ENCODE peak calls at places on chromosomes 13 and 19, in ten cellular contexts. U is putamen; Z is activated naive CD4-positive, alpha-beta T cell treated with Interleukin-2 at 50 U/mL for 16 hours; Y is Ammon's horn; F is Peyer's patch; M is amygdala; A is LoVo; P is Kasumi-1; R is osteocyte; S is activated T-cell treated with anti-CD3 and anti-CD28 coated beads for 1 hour. E is an unnamed sample.

GRCh38 chr19:52343548-52343947 is 7.5 kb downstream of the ZNF610 start:
- DNase-seq in Y (peak; percentile 56), U (peak; percentile 15), S (peak; percentile 28), P (no peak), R (no peak), Z (peak; percentile 58), M (no peak), F (peak; percentile 64), A (peak; percentile 4), E (peak; percentile 25)

GRCh38 chr19:17778621-17779280 is 16.2 kb upstream of the B3GNT3 start:
- DNase-seq in F (no peak), R (no peak), P (no peak), A (no peak), Y (no peak), S (no peak), M (no peak), U (no peak), Z (no peak), E (peak; percentile 59)

GRCh38 chr13:29993716-29994488 is 143.5 kb upstream of the UBL3 start:
- DNase-seq in Y (no peak), R (no peak), P (no peak), Z (no peak), A (no peak), S (no peak), M (no peak), U (peak; percentile 64), F (no peak), E (no peak)

GRCh38 chr13:42907745-42908144 is 84.3 kb downstream of the EPSTI1 start:
- DNase-seq in F (no peak), Y (no peak), P (no peak), U (no peak), A (no peak), R (no peak), S (no peak), M (no peak), Z (no peak), E (no peak)

GRCh38 chr13:109745702-109746101 is 40.7 kb downstream of the IRS2 start:
- DNase-seq in R (peak; percentile 44), Z (no peak), S (no peak), Y (no peak), U (no peak), M (no peak), A (no peak), F (peak; percentile 25), P (no peak), E (no peak)

GRCh38 chr13:94389544-94390351 is 89.7 kb downstream of the DCT start:
- DNase-seq in P (no peak), F (no peak), S (no peak), A (no peak), R (no peak), M (no peak), Y (no peak), U (no peak), Z (no peak), E (no peak)

GRCh38 chr13:100668408-100668807 is 6.2 kb downstream of the TMTC4 start:
- DNase-seq in M (no peak), F (no peak), Y (no peak), A (no peak), U (no peak), P (no peak), Z (no peak), S (no peak), R (no peak), E (no peak)

GRCh38 chr13:75687145-75687763 is 51.1 kb downstream of the LMO7 start:
- DNase-seq in A (peak; percentile 62), P (peak; percentile 80), F (no peak), U (no peak), R (no peak), M (no peak), Y (peak; percentile 7), S (no peak), Z (no peak), E (no peak)

GRCh38 chr13:43261018-43261417 is 237.6 kb downstream of the DNAJC15 start:
- DNase-seq in Z (no peak), F (no peak), M (no peak), Y (no peak), R (no peak), P (no peak), S (no peak), A (no peak), U (no peak), E (no peak)

GRCh38 chr13:32537580-32538233 is 888 bp downstream of the N4BP2L2 start:
- DNase-seq in R (no peak), M (no peak), S (peak; percentile 19), F (peak; percentile 59), Y (peak; percentile 4), P (no peak), A (no peak), Z (peak; percentile 44), U (peak; percentile 2), E (peak; percentile 42)

GRCh38 chr19:2546128-2547032 is 70.5 kb downstream of the GADD45B start:
- DNase-seq in R (no peak), U (peak; percentile 89), P (peak; percentile 53), S (no peak), A (no peak), M (peak; percentile 82), Y (peak; percentile 93), Z (no peak), F (peak; percentile 78), E (peak; percentile 59)

GRCh38 chr19:55656552-55656951 is 1.7 kb downstream of the U2AF2 start:
- DNase-seq in U (no peak), S (no peak), M (no peak), F (no peak), P (no peak), Y (no peak), Z (no peak), A (no peak), R (no peak), E (no peak)

GRCh38 chr19:3095375-3096191 is 1.4 kb downstream of the GNA11 start:
- DNase-seq in M (no peak), Y (no peak), P (no peak), S (peak; percentile 40), R (no peak), Z (peak; percentile 52), F (peak; percentile 62), A (no peak), U (no peak), E (peak; percentile 63)

GRCh38 chr13:22173605-22174004 is 502.7 kb downstream of the FGF9 start:
- DNase-seq in M (no peak), Z (no peak), U (no peak), A (peak; percentile 46), S (no peak), F (no peak), P (no peak), R (no peak), Y (no peak), E (no peak)

GRCh38 chr19:371501-372160 is 27.0 kb upstream of the MIER2 start:
- DNase-seq in F (no peak), R (peak; percentile 53), S (no peak), P (peak; percentile 42), M (no peak), Z (no peak), Y (no peak), A (no peak), U (no peak), E (no peak)

GRCh38 chr13:30720470-30720869 is 14.9 kb upstream of the ALOX5AP start:
- DNase-seq in R (no peak), P (peak; percentile 51), U (no peak), Z (no peak), Y (no peak), M (no peak), F (no peak), S (no peak), A (no peak), E (no peak)

GRCh38 chr19:47419037-47419783 is at the start of gene MEIS3:
- DNase-seq in A (no peak), U (no peak), P (no peak), M (no peak), R (no peak), S (no peak), Y (no peak), F (no peak), Z (no peak), E (no peak)

GRCh38 chr13:101492251-101492910 is 39.9 kb downstream of the ITGBL1 start:
- DNase-seq in M (no peak), U (no peak), Y (no peak), F (no peak), R (no peak), Z (no peak), P (no peak), A (no peak), S (no peak), E (no peak)

GRCh38 chr13:95608640-95609280 is 35.7 kb downstream of the DZIP1 start:
- DNase-seq in Y (no peak), P (no peak), U (no peak), F (no peak), M (no peak), Z (no peak), S (no peak), R (no peak), A (no peak), E (no peak)

GRCh38 chr13:21668665-21669599 is 1.9 kb upstream of the FGF9 start:
- DNase-seq in Z (peak; percentile 37), R (no peak), M (no peak), A (no peak), F (peak; percentile 67), U (no peak), Y (no peak), P (no peak), S (peak; percentile 7), E (peak; percentile 51)

GRCh38 chr13:31749929-31750328 is 10.6 kb downstream of the RXFP2 start:
- DNase-seq in M (no peak), P (no peak), S (no peak), R (no peak), Z (no peak), Y (no peak), U (no peak), F (no peak), A (peak; percentile 62), E (no peak)

GRCh38 chr19:54201172-54201701 is 579 bp downstream of the RPS9 start:
- DNase-seq in U (no peak), F (no peak), Y (no peak), A (no peak), S (no peak), P (no peak), Z (peak; percentile 12), M (no peak), R (no peak), E (no peak)

GRCh38 chr13:23741879-23742510 is 147.2 kb downstream of the MIPEP start:
- DNase-seq in P (no peak), U (no peak), F (no peak), S (no peak), Y (no peak), Z (no peak), M (no peak), R (no peak), A (no peak), E (no peak)

GRCh38 chr19:58330458-58330857 is 3.7 kb downstream of the ZSCAN22 start:
- DNase-seq in M (no peak), U (peak; percentile 89), A (peak; percentile 23), R (no peak), S (no peak), F (no peak), P (no peak), Z (no peak), Y (peak; percentile 85), E (no peak)

GRCh38 chr19:1133471-1133929 is 29.7 kb downstream of the GPX4 start:
- DNase-seq in Z (peak; percentile 89), M (no peak), A (no peak), U (no peak), Y (no peak), R (no peak), F (peak; percentile 93), P (peak; percentile 85), S (peak; percentile 44), E (peak; percentile 45)

GRCh38 chr13:82147526-82147925 is 1734.7 kb downstream of the SLITRK1 start:
- DNase-seq in F (no peak), Z (no peak), S (no peak), A (no peak), U (no peak), M (no peak), P (no peak), R (no peak), Y (no peak), E (no peak)

GRCh38 chr13:33017410-33017929 is 1.2 kb downstream of the KL start:
- DNase-seq in Y (peak; percentile 39), F (peak; percentile 53), R (no peak), Z (peak; percentile 18), S (no peak), A (no peak), P (peak; percentile 64), M (no peak), U (peak; percentile 45), E (peak; percentile 63)

GRCh38 chr19:39038098-39038497 is 5.7 kb upstream of the FBXO27 start:
- DNase-seq in M (no peak), U (peak; percentile 25), S (no peak), F (peak; percentile 54), P (no peak), A (no peak), Y (peak; percentile 50), R (no peak), Z (no peak), E (no peak)